ENCODE peak calls at places on chromosomes 2 and 18, in five cellular contexts. P, H, J, C and A are unnamed samples.

GRCh38 chr2:129812071-129812470 is 167.4 kb upstream of the RAB6C start:
- DNase-seq in J (peak), P (no peak), H (no peak), C (no peak), A (peak)

GRCh38 chr2:162084561-162084960 is 10.5 kb upstream of the DPP4 start:
- DNase-seq in P (no peak), H (no peak), J (no peak), C (no peak), A (no peak)

GRCh38 chr2:202032841-202033316 is 776 bp upstream of the FZD7 start:
- DNase-seq in C (no peak), H (peak), J (no peak), P (peak), A (peak)

GRCh38 chr2:226676618-226677017 is 123.0 kb downstream of the IRS1 start:
- DNase-seq in P (no peak), H (no peak), J (no peak), C (no peak), A (no peak)

GRCh38 chr18:50606609-50607008 is 46.7 kb downstream of the MAPK4 start:
- DNase-seq in H (no peak), C (no peak), J (no peak), P (no peak), A (no peak)

GRCh38 chr2:74703373-74703772 is 49.3 kb downstream of the SEMA4F start:
- DNase-seq in C (no peak), H (no peak), P (no peak), J (no peak), A (no peak)

GRCh38 chr2:172283476-172283875 is 143.9 kb upstream of the ITGA6 start:
- DNase-seq in J (no peak), C (no peak), H (no peak), P (peak), A (no peak)

GRCh38 chr2:120937736-120938131 is 202.1 kb downstream of the GLI2 start:
- DNase-seq in P (peak), C (no peak), J (no peak), H (no peak), A (no peak)

GRCh38 chr18:59148192-59148591 is 8.5 kb downstream of the SEC11C start:
- DNase-seq in J (no peak), H (no peak), P (no peak), C (no peak), A (no peak)